ENCODE peak calls at places on chromosomes 1 and 21, in eight cellular contexts. One of them, this sample, is unnamed.

GRCh38 chr1:241593186-241593585 is 47.0 kb downstream of the CHML start:
- DNase-seq in tibial nerve: no peak
- DNase-seq in effector memory CD8-positive, alpha-beta T cell: no peak
- DNase-seq in Calu3: no peak
- DNase-seq in esophagus squamous epithelium: no peak
- DNase-seq in HFF-Myc: no peak
- DNase-seq in mesothelial cell of epicardium: no peak
- DNase-seq in mammary epithelial cell: peak
- DNase-seq in this sample: no peak

GRCh38 chr1:218865591-218865990 is 308.1 kb upstream of the LYPLAL1 start:
- DNase-seq in tibial nerve: no peak
- DNase-seq in effector memory CD8-positive, alpha-beta T cell: no peak
- DNase-seq in Calu3: peak
- DNase-seq in esophagus squamous epithelium: no peak
- DNase-seq in HFF-Myc: no peak
- DNase-seq in mesothelial cell of epicardium: no peak
- DNase-seq in mammary epithelial cell: peak
- DNase-seq in this sample: peak

GRCh38 chr1:66728021-66728420 is 24.2 kb upstream of the DYNLT5 start:
- DNase-seq in tibial nerve: no peak
- DNase-seq in effector memory CD8-positive, alpha-beta T cell: no peak
- DNase-seq in Calu3: no peak
- DNase-seq in esophagus squamous epithelium: no peak
- DNase-seq in HFF-Myc: no peak
- DNase-seq in mesothelial cell of epicardium: no peak
- DNase-seq in mammary epithelial cell: no peak
- DNase-seq in this sample: no peak

GRCh38 chr1:67431869-67432578 is 1.8 kb upstream of the SERBP1 start:
- DNase-seq in tibial nerve: no peak
- DNase-seq in effector memory CD8-positive, alpha-beta T cell: no peak
- DNase-seq in Calu3: no peak
- DNase-seq in esophagus squamous epithelium: no peak
- DNase-seq in HFF-Myc: no peak
- DNase-seq in mesothelial cell of epicardium: no peak
- DNase-seq in mammary epithelial cell: no peak
- DNase-seq in this sample: peak

GRCh38 chr1:166197141-166197540 is 30.3 kb upstream of the FAM78B start:
- DNase-seq in tibial nerve: no peak
- DNase-seq in effector memory CD8-positive, alpha-beta T cell: no peak
- DNase-seq in Calu3: peak
- DNase-seq in esophagus squamous epithelium: no peak
- DNase-seq in HFF-Myc: no peak
- DNase-seq in mesothelial cell of epicardium: no peak
- DNase-seq in mammary epithelial cell: peak
- DNase-seq in this sample: no peak

GRCh38 chr1:180156631-180157091 is 2.0 kb downstream of the QSOX1 start:
- DNase-seq in tibial nerve: no peak
- DNase-seq in effector memory CD8-positive, alpha-beta T cell: no peak
- DNase-seq in Calu3: no peak
- DNase-seq in esophagus squamous epithelium: no peak
- DNase-seq in HFF-Myc: no peak
- DNase-seq in mesothelial cell of epicardium: no peak
- DNase-seq in mammary epithelial cell: no peak
- DNase-seq in this sample: no peak

GRCh38 chr21:14566889-14567288 is 20.8 kb upstream of the SAMSN1 start:
- DNase-seq in tibial nerve: no peak
- DNase-seq in effector memory CD8-positive, alpha-beta T cell: no peak
- DNase-seq in Calu3: no peak
- DNase-seq in esophagus squamous epithelium: no peak
- DNase-seq in HFF-Myc: no peak
- DNase-seq in mesothelial cell of epicardium: no peak
- DNase-seq in mammary epithelial cell: no peak
- DNase-seq in this sample: no peak

GRCh38 chr21:14988760-14989159 is 76.0 kb downstream of the NRIP1 start:
- DNase-seq in tibial nerve: no peak
- DNase-seq in effector memory CD8-positive, alpha-beta T cell: no peak
- DNase-seq in Calu3: no peak
- DNase-seq in esophagus squamous epithelium: no peak
- DNase-seq in HFF-Myc: no peak
- DNase-seq in mesothelial cell of epicardium: no peak
- DNase-seq in mammary epithelial cell: no peak
- DNase-seq in this sample: no peak

GRCh38 chr1:31977361-31978131 is 36.1 kb upstream of the KHDRBS1 start:
- DNase-seq in tibial nerve: no peak
- DNase-seq in effector memory CD8-positive, alpha-beta T cell: no peak
- DNase-seq in Calu3: peak
- DNase-seq in esophagus squamous epithelium: no peak
- DNase-seq in HFF-Myc: peak
- DNase-seq in mesothelial cell of epicardium: no peak
- DNase-seq in mammary epithelial cell: peak
- DNase-seq in this sample: peak

GRCh38 chr1:38052750-38053415 is 6.3 kb upstream of the POU3F1 start:
- DNase-seq in tibial nerve: no peak
- DNase-seq in effector memory CD8-positive, alpha-beta T cell: no peak
- DNase-seq in Calu3: no peak
- DNase-seq in esophagus squamous epithelium: no peak
- DNase-seq in HFF-Myc: no peak
- DNase-seq in mesothelial cell of epicardium: no peak
- DNase-seq in mammary epithelial cell: no peak
- DNase-seq in this sample: peak

GRCh38 chr21:31289702-31290101 is 54.4 kb downstream of the TIAM1 start:
- DNase-seq in tibial nerve: no peak
- DNase-seq in effector memory CD8-positive, alpha-beta T cell: no peak
- DNase-seq in Calu3: no peak
- DNase-seq in esophagus squamous epithelium: no peak
- DNase-seq in HFF-Myc: no peak
- DNase-seq in mesothelial cell of epicardium: no peak
- DNase-seq in mammary epithelial cell: no peak
- DNase-seq in this sample: no peak

GRCh38 chr1:36705629-36706028 is 222.9 kb upstream of the CSF3R start:
- DNase-seq in tibial nerve: no peak
- DNase-seq in effector memory CD8-positive, alpha-beta T cell: no peak
- DNase-seq in Calu3: no peak
- DNase-seq in esophagus squamous epithelium: no peak
- DNase-seq in HFF-Myc: no peak
- DNase-seq in mesothelial cell of epicardium: no peak
- DNase-seq in mammary epithelial cell: no peak
- DNase-seq in this sample: no peak

GRCh38 chr1:170533331-170533730 is 1.4 kb downstream of the GORAB start:
- DNase-seq in tibial nerve: no peak
- DNase-seq in effector memory CD8-positive, alpha-beta T cell: no peak
- DNase-seq in Calu3: no peak
- DNase-seq in esophagus squamous epithelium: no peak
- DNase-seq in HFF-Myc: no peak
- DNase-seq in mesothelial cell of epicardium: no peak
- DNase-seq in mammary epithelial cell: no peak
- DNase-seq in this sample: no peak

GRCh38 chr1:32431736-32432400 is 33.0 kb upstream of the ZBTB8B start:
- DNase-seq in tibial nerve: no peak
- DNase-seq in effector memory CD8-positive, alpha-beta T cell: no peak
- DNase-seq in Calu3: no peak
- DNase-seq in esophagus squamous epithelium: no peak
- DNase-seq in HFF-Myc: no peak
- DNase-seq in mesothelial cell of epicardium: no peak
- DNase-seq in mammary epithelial cell: peak
- DNase-seq in this sample: no peak

GRCh38 chr1:222654849-222655248 is 37.0 kb downstream of the MIA3 start:
- DNase-seq in tibial nerve: no peak
- DNase-seq in effector memory CD8-positive, alpha-beta T cell: peak
- DNase-seq in Calu3: no peak
- DNase-seq in esophagus squamous epithelium: peak
- DNase-seq in HFF-Myc: no peak
- DNase-seq in mesothelial cell of epicardium: no peak
- DNase-seq in mammary epithelial cell: no peak
- DNase-seq in this sample: no peak

GRCh38 chr1:194533641-194534040 is 1347.2 kb upstream of the B3GALT2 start:
- DNase-seq in tibial nerve: no peak
- DNase-seq in effector memory CD8-positive, alpha-beta T cell: no peak
- DNase-seq in Calu3: no peak
- DNase-seq in esophagus squamous epithelium: no peak
- DNase-seq in HFF-Myc: no peak
- DNase-seq in mesothelial cell of epicardium: no peak
- DNase-seq in mammary epithelial cell: no peak
- DNase-seq in this sample: no peak

GRCh38 chr1:46687095-46687659 is 15.5 kb downstream of the TEX38 start:
- DNase-seq in tibial nerve: peak
- DNase-seq in effector memory CD8-positive, alpha-beta T cell: no peak
- DNase-seq in Calu3: peak
- DNase-seq in esophagus squamous epithelium: no peak
- DNase-seq in HFF-Myc: peak
- DNase-seq in mesothelial cell of epicardium: peak
- DNase-seq in mammary epithelial cell: peak
- DNase-seq in this sample: peak

GRCh38 chr1:184387871-184388670 is 1.2 kb downstream of the C1orf21 start:
- DNase-seq in tibial nerve: no peak
- DNase-seq in effector memory CD8-positive, alpha-beta T cell: no peak
- DNase-seq in Calu3: peak
- DNase-seq in esophagus squamous epithelium: no peak
- DNase-seq in HFF-Myc: no peak
- DNase-seq in mesothelial cell of epicardium: peak
- DNase-seq in mammary epithelial cell: peak
- DNase-seq in this sample: peak

GRCh38 chr1:189269011-189269410 is 1208.7 kb downstream of the BRINP3 start:
- DNase-seq in tibial nerve: no peak
- DNase-seq in effector memory CD8-positive, alpha-beta T cell: no peak
- DNase-seq in Calu3: no peak
- DNase-seq in esophagus squamous epithelium: no peak
- DNase-seq in HFF-Myc: no peak
- DNase-seq in mesothelial cell of epicardium: no peak
- DNase-seq in mammary epithelial cell: no peak
- DNase-seq in this sample: no peak

GRCh38 chr1:20192364-20192763 is 6.0 kb upstream of the PLA2G2C start:
- DNase-seq in tibial nerve: no peak
- DNase-seq in effector memory CD8-positive, alpha-beta T cell: no peak
- DNase-seq in Calu3: no peak
- DNase-seq in esophagus squamous epithelium: no peak
- DNase-seq in HFF-Myc: peak
- DNase-seq in mesothelial cell of epicardium: no peak
- DNase-seq in mammary epithelial cell: peak
- DNase-seq in this sample: no peak

GRCh38 chr1:194684636-194685035 is 1498.2 kb upstream of the B3GALT2 start:
- DNase-seq in tibial nerve: no peak
- DNase-seq in effector memory CD8-positive, alpha-beta T cell: no peak
- DNase-seq in Calu3: no peak
- DNase-seq in esophagus squamous epithelium: no peak
- DNase-seq in HFF-Myc: no peak
- DNase-seq in mesothelial cell of epicardium: no peak
- DNase-seq in mammary epithelial cell: no peak
- DNase-seq in this sample: no peak

GRCh38 chr21:16002872-16003466 is 273.2 kb downstream of the USP25 start:
- DNase-seq in tibial nerve: no peak
- DNase-seq in effector memory CD8-positive, alpha-beta T cell: no peak
- DNase-seq in Calu3: no peak
- DNase-seq in esophagus squamous epithelium: no peak
- DNase-seq in HFF-Myc: peak
- DNase-seq in mesothelial cell of epicardium: no peak
- DNase-seq in mammary epithelial cell: no peak
- DNase-seq in this sample: peak

GRCh38 chr1:158471920-158472319 is at the start of gene OR10R2:
- DNase-seq in tibial nerve: no peak
- DNase-seq in effector memory CD8-positive, alpha-beta T cell: no peak
- DNase-seq in Calu3: no peak
- DNase-seq in esophagus squamous epithelium: no peak
- DNase-seq in HFF-Myc: no peak
- DNase-seq in mesothelial cell of epicardium: no peak
- DNase-seq in mammary epithelial cell: no peak
- DNase-seq in this sample: no peak

GRCh38 chr1:212621830-212622315 is 13.3 kb downstream of the ATF3 start:
- DNase-seq in tibial nerve: no peak
- DNase-seq in effector memory CD8-positive, alpha-beta T cell: no peak
- DNase-seq in Calu3: no peak
- DNase-seq in esophagus squamous epithelium: no peak
- DNase-seq in HFF-Myc: no peak
- DNase-seq in mesothelial cell of epicardium: no peak
- DNase-seq in mammary epithelial cell: peak
- DNase-seq in this sample: peak

GRCh38 chr1:161080391-161081150 is 8.8 kb downstream of the NECTIN4 start:
- DNase-seq in tibial nerve: no peak
- DNase-seq in effector memory CD8-positive, alpha-beta T cell: no peak
- DNase-seq in Calu3: no peak
- DNase-seq in esophagus squamous epithelium: no peak
- DNase-seq in HFF-Myc: no peak
- DNase-seq in mesothelial cell of epicardium: no peak
- DNase-seq in mammary epithelial cell: peak
- DNase-seq in this sample: no peak

GRCh38 chr21:41932191-41932575 is 21.6 kb downstream of the C2CD2 start:
- DNase-seq in tibial nerve: no peak
- DNase-seq in effector memory CD8-positive, alpha-beta T cell: no peak
- DNase-seq in Calu3: no peak
- DNase-seq in esophagus squamous epithelium: no peak
- DNase-seq in HFF-Myc: peak
- DNase-seq in mesothelial cell of epicardium: no peak
- DNase-seq in mammary epithelial cell: peak
- DNase-seq in this sample: peak

GRCh38 chr21:34595457-34595856 is 19.5 kb downstream of the RCAN1 start:
- DNase-seq in tibial nerve: no peak
- DNase-seq in effector memory CD8-positive, alpha-beta T cell: no peak
- DNase-seq in Calu3: no peak
- DNase-seq in esophagus squamous epithelium: no peak
- DNase-seq in HFF-Myc: no peak
- DNase-seq in mesothelial cell of epicardium: no peak
- DNase-seq in mammary epithelial cell: no peak
- DNase-seq in this sample: no peak

GRCh38 chr1:46288485-46289133 is 14.8 kb downstream of the LRRC41 start:
- DNase-seq in tibial nerve: no peak
- DNase-seq in effector memory CD8-positive, alpha-beta T cell: no peak
- DNase-seq in Calu3: no peak
- DNase-seq in esophagus squamous epithelium: no peak
- DNase-seq in HFF-Myc: no peak
- DNase-seq in mesothelial cell of epicardium: no peak
- DNase-seq in mammary epithelial cell: peak
- DNase-seq in this sample: no peak

GRCh38 chr1:169300854-169301253 is 66.7 kb downstream of the NME7 start:
- DNase-seq in tibial nerve: no peak
- DNase-seq in effector memory CD8-positive, alpha-beta T cell: no peak
- DNase-seq in Calu3: no peak
- DNase-seq in esophagus squamous epithelium: no peak
- DNase-seq in HFF-Myc: no peak
- DNase-seq in mesothelial cell of epicardium: no peak
- DNase-seq in mammary epithelial cell: no peak
- DNase-seq in this sample: no peak

GRCh38 chr1:92909321-92909720 is 51.9 kb downstream of the DIPK1A start:
- DNase-seq in tibial nerve: no peak
- DNase-seq in effector memory CD8-positive, alpha-beta T cell: no peak
- DNase-seq in Calu3: no peak
- DNase-seq in esophagus squamous epithelium: no peak
- DNase-seq in HFF-Myc: peak
- DNase-seq in mesothelial cell of epicardium: no peak
- DNase-seq in mammary epithelial cell: peak
- DNase-seq in this sample: no peak

GRCh38 chr1:3468236-3469103 is 14.0 kb downstream of the ARHGEF16 start:
- DNase-seq in tibial nerve: no peak
- DNase-seq in effector memory CD8-positive, alpha-beta T cell: no peak
- DNase-seq in Calu3: no peak
- DNase-seq in esophagus squamous epithelium: no peak
- DNase-seq in HFF-Myc: no peak
- DNase-seq in mesothelial cell of epicardium: no peak
- DNase-seq in mammary epithelial cell: no peak
- DNase-seq in this sample: no peak

GRCh38 chr1:29478879-29479278 is 242.6 kb downstream of the PTPRU start:
- DNase-seq in tibial nerve: no peak
- DNase-seq in effector memory CD8-positive, alpha-beta T cell: no peak
- DNase-seq in Calu3: no peak
- DNase-seq in esophagus squamous epithelium: no peak
- DNase-seq in HFF-Myc: no peak
- DNase-seq in mesothelial cell of epicardium: peak
- DNase-seq in mammary epithelial cell: no peak
- DNase-seq in this sample: no peak

GRCh38 chr1:228036701-228037231 is 30.0 kb downstream of the WNT3A start:
- DNase-seq in tibial nerve: no peak
- DNase-seq in effector memory CD8-positive, alpha-beta T cell: no peak
- DNase-seq in Calu3: no peak
- DNase-seq in esophagus squamous epithelium: no peak
- DNase-seq in HFF-Myc: no peak
- DNase-seq in mesothelial cell of epicardium: no peak
- DNase-seq in mammary epithelial cell: no peak
- DNase-seq in this sample: no peak

GRCh38 chr1:199336745-199337640 is 690.5 kb upstream of the NR5A2 start:
- DNase-seq in tibial nerve: no peak
- DNase-seq in effector memory CD8-positive, alpha-beta T cell: no peak
- DNase-seq in Calu3: no peak
- DNase-seq in esophagus squamous epithelium: no peak
- DNase-seq in HFF-Myc: no peak
- DNase-seq in mesothelial cell of epicardium: no peak
- DNase-seq in mammary epithelial cell: no peak
- DNase-seq in this sample: no peak

This sample was measured in HT-29.